ENCODE peak calls at places on chromosomes 4 and X, in four cellular contexts. X is GM23338, R is neural crest cell, F is RWPE2. M is an unnamed sample.

GRCh38 chr4:2928242-2929155 is 34.7 kb downstream of the NOP14 start:
- DNase-seq in X (no peak), R (no peak), F (no peak), M (no peak)

GRCh38 chr4:125368161-125368560 is 53.4 kb downstream of the FAT4 start:
- DNase-seq in X (no peak), R (no peak), F (no peak), M (no peak)

GRCh38 chr4:108885211-108885610 is 122.4 kb upstream of the ETNPPL start:
- DNase-seq in X (no peak), R (no peak), F (no peak), M (no peak)

GRCh38 chr4:16066586-16067128 is 17.2 kb downstream of the PROM1 start:
- DNase-seq in X (no peak), R (no peak), F (no peak), M (no peak)

GRCh38 chr4:174401471-174402130 is 117.9 kb downstream of the CEP44 start:
- DNase-seq in X (no peak), R (no peak), F (no peak), M (no peak)

GRCh38 chrX:110795645-110796510 is at the start of gene CHRDL1:
- DNase-seq in X (peak; percentile 60), R (peak; percentile 38), F (no peak), M (peak; percentile 16)

GRCh38 chr4:8690811-8691775 is 98.5 kb downstream of the CPZ start:
- DNase-seq in X (no peak), R (no peak), F (no peak), M (no peak)

GRCh38 chr4:185892165-185892564 is 80.2 kb upstream of the SORBS2 start:
- DNase-seq in X (no peak), R (no peak), F (no peak), M (no peak)

GRCh38 chr4:86223472-86223871 is 136.4 kb downstream of the MAPK10 start:
- DNase-seq in X (peak; percentile 91), R (no peak), F (no peak), M (peak; percentile 49)

GRCh38 chr4:138308421-138308820 is 66.3 kb upstream of the SLC7A11 start:
- DNase-seq in X (no peak), R (no peak), F (peak; percentile 87), M (no peak)

GRCh38 chr4:2067446-2068197 is 8.5 kb downstream of the NAT8L start:
- DNase-seq in X (no peak), R (no peak), F (peak; percentile 39), M (no peak)

GRCh38 chrX:19535481-19535880 is 20.2 kb upstream of the MAP3K15 start:
- DNase-seq in X (peak; percentile 42), R (no peak), F (no peak), M (no peak)

GRCh38 chrX:93673869-93674271 is at the start of gene FAM133A:
- DNase-seq in X (no peak), R (no peak), F (no peak), M (no peak)

GRCh38 chr4:62709618-62710252 is 1509.6 kb downstream of the ADGRL3 start:
- DNase-seq in X (peak; percentile 67), R (peak; percentile 2), F (no peak), M (peak; percentile 0)

GRCh38 chr4:113958766-113959540 is 20.5 kb downstream of the ARSJ start:
- DNase-seq in X (no peak), R (no peak), F (no peak), M (no peak)

GRCh38 chr4:77818667-77819408 is at the start of gene CNOT6L:
- DNase-seq in X (peak; percentile 75), R (peak; percentile 38), F (peak; percentile 76), M (peak; percentile 60)

GRCh38 chr4:2579910-2580309 is 43.5 kb downstream of the FAM193A start:
- DNase-seq in X (no peak), R (no peak), F (no peak), M (no peak)

GRCh38 chrX:97429101-97429500 is 545.4 kb downstream of the RPA4 start:
- DNase-seq in X (no peak), R (no peak), F (no peak), M (no peak)

GRCh38 chr4:136412708-136413107 is 1119.6 kb downstream of the PCDH18 start:
- DNase-seq in X (no peak), R (no peak), F (no peak), M (no peak)

GRCh38 chrX:93322110-93322509 is 351.3 kb downstream of the NAP1L3 start:
- DNase-seq in X (no peak), R (no peak), F (no peak), M (no peak)

GRCh38 chr4:16676247-16676646 is 222.2 kb downstream of the LDB2 start:
- DNase-seq in X (no peak), R (no peak), F (no peak), M (no peak)

GRCh38 chr4:21885241-21885640 is 63.3 kb downstream of the KCNIP4 start:
- DNase-seq in X (no peak), R (no peak), F (no peak), M (no peak)

GRCh38 chr4:152259866-152260265 is 276.0 kb downstream of the FBXW7 start:
- DNase-seq in X (no peak), R (no peak), F (no peak), M (no peak)

GRCh38 chr4:103085555-103086196 is 9.1 kb upstream of the SLC9B2 start:
- DNase-seq in X (no peak), R (no peak), F (no peak), M (no peak)

GRCh38 chrX:31800219-31800618 is 728.4 kb upstream of the FTHL17 start:
- DNase-seq in X (no peak), R (no peak), F (no peak), M (no peak)

GRCh38 chr4:118410143-118410542 is 57.3 kb upstream of the PRSS12 start:
- DNase-seq in X (no peak), R (no peak), F (no peak), M (no peak)

GRCh38 chr4:105707783-105708182 is 706 bp downstream of the INTS12 start:
- DNase-seq in X (no peak), R (no peak), F (no peak), M (no peak)

GRCh38 chr4:167688660-167689142 is 403.6 kb upstream of the ANXA10 start:
- DNase-seq in X (no peak), R (no peak), F (no peak), M (no peak)

GRCh38 chrX:19440713-19441112 is 74.6 kb downstream of the MAP3K15 start:
- DNase-seq in X (no peak), R (no peak), F (no peak), M (peak; percentile 21)

GRCh38 chr4:184475096-184475461 is 729 bp upstream of the IRF2 start:
- DNase-seq in X (peak; percentile 53), R (no peak), F (no peak), M (peak; percentile 13)

GRCh38 chr4:38013461-38014366 is 53.5 kb downstream of the PTTG2 start:
- DNase-seq in X (no peak), R (no peak), F (no peak), M (no peak)

GRCh38 chr4:176277162-176277904 is 8.3 kb upstream of the ASB5 start:
- DNase-seq in X (peak; percentile 75), R (peak; percentile 18), F (no peak), M (peak; percentile 58)
- TF ChIP-seq CTCF in X (peak; percentile 59), R (peak; percentile 58), F (peak; percentile 78), M (no peak)

DNA sequence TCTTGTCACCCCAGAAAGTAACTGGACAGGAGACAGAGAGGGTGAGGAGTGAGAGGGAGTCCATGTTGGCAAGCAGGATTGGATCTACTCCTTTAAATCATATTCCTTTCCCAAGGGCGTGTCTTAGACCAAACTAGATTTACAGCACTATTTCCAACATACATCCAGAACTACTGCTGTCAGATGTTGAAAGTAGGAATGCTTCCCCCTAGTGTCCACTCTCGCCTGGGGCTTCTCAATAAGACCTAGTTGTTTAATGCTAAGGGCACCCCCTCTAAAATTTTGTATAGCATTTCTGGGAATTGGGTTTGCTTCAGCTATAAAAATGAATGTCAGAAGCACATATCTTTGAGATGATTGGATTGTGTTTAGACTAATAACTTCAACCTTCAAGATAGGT is 13.3 kb downstream of the OFD1 start:
- DNase-seq in X (peak; percentile 54), R (no peak), F (no peak), M (peak; percentile 43)
- TF ChIP-seq CTCF in X (peak; percentile 59), R (peak; percentile 55), F (peak; percentile 45), M (peak; percentile 32)

DNA sequence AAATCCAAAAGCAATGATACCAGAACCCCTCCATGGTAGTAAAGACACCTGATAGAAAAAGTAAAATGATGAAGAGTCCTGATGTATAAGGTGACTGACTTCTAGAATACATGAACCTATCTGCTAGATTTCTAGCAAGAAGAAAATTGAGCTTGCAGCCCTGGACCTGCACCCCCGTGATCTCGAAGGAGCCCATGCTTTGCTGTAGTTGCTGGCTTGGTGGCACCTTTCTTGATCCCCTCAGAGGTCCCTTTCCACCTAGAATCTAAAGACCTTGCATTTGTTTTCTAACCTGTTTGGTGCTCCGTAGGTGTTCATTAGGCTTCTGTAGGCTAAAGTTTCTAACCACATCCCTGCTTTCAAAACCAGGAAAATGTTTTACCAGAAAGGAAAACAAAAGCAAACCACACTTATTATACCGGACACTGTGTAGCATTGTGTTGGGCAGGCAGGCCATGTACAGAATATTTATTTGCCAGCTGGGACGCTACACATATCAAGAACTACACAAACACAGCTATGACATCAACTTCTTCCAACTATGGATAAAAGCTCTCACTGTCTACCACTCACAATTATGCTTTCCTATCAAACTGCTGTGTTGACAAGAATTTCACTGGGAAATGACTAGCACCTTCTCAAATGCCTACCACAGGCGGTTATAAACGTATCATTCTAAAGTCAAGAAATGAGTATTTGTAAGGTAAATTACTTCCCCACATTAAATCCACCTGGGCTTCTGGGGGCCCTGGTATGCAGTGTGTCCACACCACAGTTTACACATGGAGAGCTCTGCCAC is 316.2 kb downstream of the UNC5C start:
- DNase-seq in X (no peak), R (no peak), F (no peak), M (peak; percentile 4)
- TF ChIP-seq CTCF in X (no peak), R (no peak), F (no peak), M (no peak)

GRCh38 chrX:3244955-3245354 is 101.5 kb downstream of the MXRA5 start:
- DNase-seq in X (no peak), R (no peak), F (no peak), M (peak; percentile 7)
- TF ChIP-seq CTCF in X (no peak), R (no peak), F (peak; percentile 24), M (no peak)

GRCh38 chr4:31539279-31540074 is 819.3 kb downstream of the PCDH7 start:
- DNase-seq in X (no peak), R (no peak), F (no peak), M (no peak)

DNA sequence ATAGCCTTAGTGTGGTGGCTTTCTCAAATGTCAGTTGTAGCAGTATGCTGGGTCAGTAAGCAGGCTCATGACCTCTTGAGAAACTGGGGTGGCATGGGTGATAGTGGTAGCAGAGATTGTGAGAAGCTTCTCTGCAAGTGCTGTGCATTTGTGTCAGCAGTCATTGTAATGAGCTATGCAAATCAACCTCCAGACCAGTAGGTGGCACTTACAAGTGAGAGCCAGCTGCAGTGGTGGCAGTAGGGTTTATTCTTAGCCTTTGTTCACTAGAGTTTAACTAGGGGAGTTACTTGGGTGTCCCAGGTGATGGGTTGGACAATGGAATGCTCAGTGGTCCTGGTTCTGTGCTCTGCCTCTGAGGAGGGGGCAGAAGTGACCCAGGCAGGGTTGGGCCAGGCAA is 818.7 kb downstream of the PCDH7 start:
- DNase-seq in X (peak; percentile 25), R (no peak), F (no peak), M (no peak)
- TF ChIP-seq CTCF in X (peak; percentile 46), R (no peak), F (no peak), M (no peak)

M was measured in Calu3.